ENCODE peak calls at places on chromosomes 13 and 19, in six cellular contexts. One of them, this sample, is unnamed.

GRCh38 chr19:13073263-13073662 is 29.4 kb downstream of the LYL1 start:
- DNase-seq in SK-N-SH: no peak
- DNase-seq in HCT116: no peak
- DNase-seq in K562: no peak
- DNase-seq in GM12878: no peak
- DNase-seq in HepG2: no peak
- DNase-seq in this sample: no peak

GRCh38 chr13:75359266-75359665 is 122.7 kb downstream of the TBC1D4 start:
- DNase-seq in HepG2: no peak
- DNase-seq in SK-N-SH: no peak
- DNase-seq in HCT116: peak
- DNase-seq in GM12878: no peak
- DNase-seq in K562: no peak
- DNase-seq in this sample: no peak

GRCh38 chr13:114012921-114013320 is 39.0 kb upstream of the C13orf46 start:
- DNase-seq in HCT116: no peak
- DNase-seq in SK-N-SH: no peak
- DNase-seq in HepG2: no peak
- DNase-seq in K562: no peak
- DNase-seq in GM12878: no peak
- DNase-seq in this sample: no peak

GRCh38 chr19:33219261-33219812 is 6.3 kb downstream of the SLC7A10 start:
- DNase-seq in SK-N-SH: no peak
- DNase-seq in GM12878: no peak
- DNase-seq in HepG2: no peak
- DNase-seq in K562: peak
- DNase-seq in HCT116: no peak
- DNase-seq in this sample: no peak

GRCh38 chr13:32041429-32041828 is 9.9 kb downstream of the FRY start:
- DNase-seq in HepG2: no peak
- DNase-seq in SK-N-SH: no peak
- DNase-seq in K562: no peak
- DNase-seq in GM12878: peak
- DNase-seq in HCT116: no peak
- DNase-seq in this sample: no peak

GRCh38 chr13:32142956-32143375 is 111.4 kb downstream of the FRY start:
- DNase-seq in HCT116: no peak
- DNase-seq in GM12878: no peak
- DNase-seq in K562: no peak
- DNase-seq in HepG2: peak
- DNase-seq in SK-N-SH: peak
- DNase-seq in this sample: no peak

GRCh38 chr13:21966014-21966413 is 295.1 kb downstream of the FGF9 start:
- DNase-seq in SK-N-SH: no peak
- DNase-seq in HCT116: no peak
- DNase-seq in GM12878: no peak
- DNase-seq in K562: no peak
- DNase-seq in HepG2: no peak
- DNase-seq in this sample: no peak

GRCh38 chr13:71621152-71622124 is 245.6 kb downstream of the DACH1 start:
- DNase-seq in SK-N-SH: peak
- DNase-seq in HepG2: no peak
- DNase-seq in K562: no peak
- DNase-seq in HCT116: no peak
- DNase-seq in GM12878: no peak
- DNase-seq in this sample: no peak

GRCh38 chr19:55283548-55284393 is at the start of gene BRSK1:
- DNase-seq in HCT116: peak
- DNase-seq in GM12878: no peak
- DNase-seq in K562: peak
- DNase-seq in HepG2: no peak
- DNase-seq in SK-N-SH: peak
- DNase-seq in this sample: no peak

GRCh38 chr19:16199275-16199932 is 1.7 kb downstream of the AP1M1 start:
- DNase-seq in SK-N-SH: no peak
- DNase-seq in HCT116: no peak
- DNase-seq in GM12878: no peak
- DNase-seq in K562: no peak
- DNase-seq in HepG2: no peak
- DNase-seq in this sample: no peak

GRCh38 chr13:108700421-108701170 is 71.2 kb downstream of the MYO16 start:
- DNase-seq in K562: no peak
- DNase-seq in HepG2: no peak
- DNase-seq in HCT116: no peak
- DNase-seq in GM12878: no peak
- DNase-seq in SK-N-SH: no peak
- DNase-seq in this sample: no peak

GRCh38 chr13:108705031-108705430 is 75.6 kb downstream of the MYO16 start:
- DNase-seq in HepG2: peak
- DNase-seq in K562: no peak
- DNase-seq in HCT116: no peak
- DNase-seq in GM12878: no peak
- DNase-seq in SK-N-SH: no peak
- DNase-seq in this sample: no peak

DNA sequence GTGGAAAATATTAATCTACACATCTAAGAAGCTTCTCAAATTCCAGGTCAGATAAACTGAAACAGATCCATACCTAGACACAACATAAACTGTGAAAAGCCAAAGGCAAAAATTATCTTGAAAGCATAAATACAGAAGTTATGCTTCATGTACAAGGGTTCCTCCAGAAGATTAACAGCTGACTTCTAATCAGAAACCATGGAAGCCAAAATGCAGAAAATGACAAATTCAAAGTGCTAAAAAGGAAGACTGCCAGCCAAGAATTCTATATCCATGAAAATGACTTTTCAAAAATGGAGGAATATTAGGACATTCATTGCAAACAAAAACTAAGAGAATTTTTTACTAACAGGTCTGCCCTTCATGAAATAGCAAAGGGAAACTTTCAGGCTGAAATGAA is 72.8 kb downstream of the MYO16 start:
- DNase-seq in GM12878: no peak
- DNase-seq in SK-N-SH: no peak
- DNase-seq in HCT116: no peak
- DNase-seq in HepG2: no peak
- DNase-seq in K562: no peak
- DNase-seq in this sample: no peak
- TF ChIP-seq SIN3A in GM12878: no peak
- TF ChIP-seq SIN3A in SK-N-SH: no peak
- TF ChIP-seq SIN3A in HCT116: no peak
- TF ChIP-seq SIN3A in HepG2: no peak
- TF ChIP-seq SIN3A in K562: no peak
- TF ChIP-seq SIN3A in this sample: no peak

GRCh38 chr19:8001995-8002849 is 3.2 kb downstream of the ELAVL1 start:
- DNase-seq in K562: peak
- DNase-seq in SK-N-SH: peak
- DNase-seq in HCT116: peak
- DNase-seq in GM12878: peak
- DNase-seq in HepG2: peak
- DNase-seq in this sample: peak

GRCh38 chr19:7998081-7998480 is 7.4 kb downstream of the ELAVL1 start:
- DNase-seq in HCT116: no peak
- DNase-seq in SK-N-SH: no peak
- DNase-seq in GM12878: no peak
- DNase-seq in HepG2: no peak
- DNase-seq in K562: no peak
- DNase-seq in this sample: no peak

GRCh38 chr19:8001651-8001994 is 3.8 kb downstream of the ELAVL1 start:
- DNase-seq in K562: no peak
- DNase-seq in HepG2: no peak
- DNase-seq in SK-N-SH: no peak
- DNase-seq in HCT116: no peak
- DNase-seq in GM12878: no peak
- DNase-seq in this sample: no peak

GRCh38 chr19:8000298-8001038 is 5.0 kb downstream of the ELAVL1 start:
- DNase-seq in K562: no peak
- DNase-seq in GM12878: no peak
- DNase-seq in HCT116: no peak
- DNase-seq in SK-N-SH: no peak
- DNase-seq in HepG2: no peak
- DNase-seq in this sample: no peak

DNA sequence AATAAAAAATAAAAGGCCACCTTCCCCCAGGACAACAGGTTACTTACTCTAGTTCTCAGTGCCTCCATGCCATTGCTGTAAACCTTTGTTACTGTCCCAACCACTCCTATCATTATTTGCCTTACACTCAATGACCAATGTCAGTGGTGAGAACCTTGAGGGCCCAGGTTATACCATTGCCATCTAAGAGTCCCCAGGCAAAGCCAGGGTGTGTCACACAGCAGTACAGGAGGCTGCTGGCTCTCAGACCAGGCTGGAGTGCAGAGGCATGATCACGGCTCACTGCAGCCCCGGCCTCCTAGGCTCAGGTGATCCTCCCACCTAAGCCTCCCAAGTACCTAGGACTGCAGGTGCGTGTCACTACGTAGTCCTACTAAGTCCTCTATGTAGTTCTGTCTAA is 6.1 kb downstream of the ELAVL1 start:
- DNase-seq in K562: no peak
- DNase-seq in HepG2: no peak
- DNase-seq in HCT116: no peak
- DNase-seq in GM12878: no peak
- DNase-seq in SK-N-SH: no peak
- DNase-seq in this sample: no peak
- H3K27ac ChIP-seq in K562: no peak
- H3K27ac ChIP-seq in HepG2: no peak
- H3K27ac ChIP-seq in HCT116: no peak
- H3K27ac ChIP-seq in GM12878: no peak
- H3K27ac ChIP-seq in SK-N-SH: no peak
- H3K27ac ChIP-seq in this sample: no peak

DNA sequence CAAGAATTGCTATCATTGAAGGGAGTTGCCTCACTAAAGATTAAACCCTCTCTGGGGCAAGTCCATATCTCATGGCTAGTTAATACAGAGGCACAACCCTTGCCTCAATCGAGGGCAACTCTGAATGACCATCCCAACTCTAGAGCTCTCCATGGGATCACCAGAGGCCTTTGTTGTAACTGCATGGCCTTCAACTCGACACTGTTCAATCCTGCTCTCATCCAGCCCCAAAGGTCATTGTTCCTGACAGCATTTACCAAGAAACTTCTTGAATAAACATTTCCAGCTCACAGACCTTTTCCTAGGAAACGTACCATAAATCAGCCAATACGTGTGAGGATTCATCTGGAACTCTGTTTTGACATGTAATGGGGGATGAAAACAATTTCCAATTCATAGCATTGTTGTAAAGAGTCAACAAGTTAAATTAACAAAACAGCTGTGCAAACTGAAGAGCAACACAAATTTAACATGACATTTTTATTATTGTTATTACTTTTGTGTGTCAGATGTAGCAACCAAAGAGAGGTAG is 452.7 kb downstream of the SUCLA2 start:
- DNase-seq in SK-N-SH: no peak
- DNase-seq in GM12878: no peak
- DNase-seq in HCT116: no peak
- DNase-seq in K562: no peak
- DNase-seq in HepG2: no peak
- DNase-seq in this sample: no peak
- TF ChIP-seq REST in SK-N-SH: no peak
- TF ChIP-seq REST in GM12878: no peak
- TF ChIP-seq REST in HCT116: no peak
- TF ChIP-seq REST in K562: no peak
- TF ChIP-seq REST in HepG2: no peak
- TF ChIP-seq REST in this sample: no peak

GRCh38 chr13:96027496-96027895 is 25.7 kb downstream of the UGGT2 start:
- DNase-seq in K562: no peak
- DNase-seq in GM12878: no peak
- DNase-seq in HepG2: no peak
- DNase-seq in SK-N-SH: no peak
- DNase-seq in HCT116: no peak
- DNase-seq in this sample: no peak
- TF ChIP-seq SIN3A in K562: no peak
- TF ChIP-seq SIN3A in GM12878: no peak
- TF ChIP-seq SIN3A in HepG2: no peak
- TF ChIP-seq SIN3A in SK-N-SH: no peak
- TF ChIP-seq SIN3A in HCT116: no peak
- TF ChIP-seq SIN3A in this sample: no peak

GRCh38 chr13:46170687-46171086 is 11.3 kb downstream of the LCP1 start:
- DNase-seq in GM12878: no peak
- DNase-seq in K562: no peak
- DNase-seq in SK-N-SH: no peak
- DNase-seq in HepG2: peak
- DNase-seq in HCT116: no peak
- DNase-seq in this sample: no peak
- H3K27ac ChIP-seq in GM12878: peak
- H3K27ac ChIP-seq in K562: no peak
- H3K27ac ChIP-seq in SK-N-SH: no peak
- H3K27ac ChIP-seq in HepG2: no peak
- H3K27ac ChIP-seq in HCT116: no peak
- H3K27ac ChIP-seq in this sample: no peak

GRCh38 chr19:17655751-17656480 is 32.2 kb downstream of the UNC13A start:
- DNase-seq in GM12878: no peak
- DNase-seq in K562: no peak
- DNase-seq in SK-N-SH: no peak
- DNase-seq in HCT116: no peak
- DNase-seq in HepG2: no peak
- DNase-seq in this sample: no peak
- TF ChIP-seq REST in GM12878: no peak
- TF ChIP-seq REST in K562: no peak
- TF ChIP-seq REST in SK-N-SH: no peak
- TF ChIP-seq REST in HCT116: no peak
- TF ChIP-seq REST in HepG2: no peak
- TF ChIP-seq REST in this sample: no peak

GRCh38 chr19:48490980-48491792 is 20.4 kb downstream of the LMTK3 start:
- DNase-seq in HCT116: peak
- DNase-seq in HepG2: no peak
- DNase-seq in K562: peak
- DNase-seq in SK-N-SH: peak
- DNase-seq in GM12878: no peak
- DNase-seq in this sample: no peak

GRCh38 chr19:48491793-48492123 is 19.9 kb downstream of the LMTK3 start:
- DNase-seq in HCT116: no peak
- DNase-seq in SK-N-SH: no peak
- DNase-seq in HepG2: no peak
- DNase-seq in GM12878: no peak
- DNase-seq in K562: peak
- DNase-seq in this sample: no peak

GRCh38 chr19:48493718-48494515 is 17.7 kb downstream of the LMTK3 start:
- DNase-seq in SK-N-SH: no peak
- DNase-seq in HepG2: no peak
- DNase-seq in HCT116: no peak
- DNase-seq in GM12878: no peak
- DNase-seq in K562: no peak
- DNase-seq in this sample: no peak

GRCh38 chr19:48495391-48495790 is 16.2 kb downstream of the LMTK3 start:
- DNase-seq in GM12878: no peak
- DNase-seq in SK-N-SH: no peak
- DNase-seq in HCT116: no peak
- DNase-seq in HepG2: no peak
- DNase-seq in K562: no peak
- DNase-seq in this sample: no peak

GRCh38 chr19:48492925-48493717 is 18.5 kb downstream of the LMTK3 start:
- DNase-seq in HepG2: peak
- DNase-seq in GM12878: peak
- DNase-seq in K562: peak
- DNase-seq in HCT116: peak
- DNase-seq in SK-N-SH: peak
- DNase-seq in this sample: peak
- TF ChIP-seq SIN3A in HepG2: no peak
- TF ChIP-seq SIN3A in GM12878: no peak
- TF ChIP-seq SIN3A in K562: no peak
- TF ChIP-seq SIN3A in HCT116: no peak
- TF ChIP-seq SIN3A in SK-N-SH: no peak
- TF ChIP-seq SIN3A in this sample: no peak

GRCh38 chr13:37934339-37935191 is 65.0 kb upstream of the TRPC4 start:
- DNase-seq in HCT116: no peak
- DNase-seq in SK-N-SH: no peak
- DNase-seq in K562: no peak
- DNase-seq in GM12878: no peak
- DNase-seq in HepG2: no peak
- DNase-seq in this sample: no peak
- H3K27ac ChIP-seq in HCT116: no peak
- H3K27ac ChIP-seq in SK-N-SH: no peak
- H3K27ac ChIP-seq in K562: no peak
- H3K27ac ChIP-seq in GM12878: no peak
- H3K27ac ChIP-seq in HepG2: no peak
- H3K27ac ChIP-seq in this sample: no peak

This sample was measured in Panc1.